ENCODE peak calls at places on chromosomes 5 and 9, in seven cellular contexts. D is GM12878, I is GM12891, N is H1, U is HepG2, X is K562, R is SK-N-SH. W is an unnamed sample.

GRCh38 chr9:134064711-134065110 is 3.1 kb downstream of the BRD3 start:
- DNase-seq in I (no peak), R (no peak), N (no peak), U (no peak), D (no peak), X (no peak), W (no peak)

GRCh38 chr9:38118862-38119435 is 49.9 kb upstream of the SHB start:
- DNase-seq in N (no peak), U (no peak), D (no peak), R (no peak), I (no peak), X (no peak), W (no peak)

GRCh38 chr9:97711223-97711626 is 14.1 kb upstream of the XPA start:
- DNase-seq in I (no peak), X (no peak), D (no peak), N (no peak), R (no peak), U (no peak), W (no peak)

GRCh38 chr5:77623341-77623740 is 15.2 kb downstream of the OTP start:
- DNase-seq in R (no peak), X (no peak), N (no peak), D (no peak), I (no peak), U (no peak), W (no peak)

GRCh38 chr5:139574641-139575312 is 13.6 kb downstream of the UBE2D2 start:
- DNase-seq in U (peak; percentile 52), I (no peak), D (no peak), X (peak; percentile 33), R (peak; percentile 43), N (no peak), W (no peak)

GRCh38 chr9:129316281-129317030 is 138.4 kb upstream of the IER5L start:
- DNase-seq in R (no peak), U (no peak), X (no peak), D (no peak), I (no peak), N (no peak), W (no peak)

GRCh38 chr9:9612755-9613154 is 1000.0 kb downstream of the PTPRD start:
- DNase-seq in D (no peak), U (no peak), I (no peak), R (no peak), X (no peak), N (no peak), W (no peak)

GRCh38 chr5:67303356-67303755 is 106.8 kb upstream of the CD180 start:
- DNase-seq in N (no peak), U (no peak), R (no peak), D (no peak), I (no peak), X (no peak), W (no peak)

GRCh38 chr9:12708562-12709298 is 15.5 kb downstream of the TYRP1 start:
- DNase-seq in X (no peak), R (no peak), U (peak; percentile 1), D (no peak), N (no peak), I (no peak), W (no peak)

GRCh38 chr5:54655761-54656160 is 138.2 kb downstream of the SNX18 start:
- DNase-seq in R (no peak), D (no peak), U (no peak), X (no peak), N (no peak), I (no peak), W (no peak)

GRCh38 chr9:123834218-123834906 is 95.6 kb downstream of the DENND1A start:
- DNase-seq in I (no peak), X (peak; percentile 22), N (no peak), U (no peak), D (no peak), R (no peak), W (no peak)

GRCh38 chr5:6403416-6403815 is 25.1 kb upstream of the MED10 start:
- DNase-seq in R (no peak), D (no peak), U (no peak), I (no peak), N (no peak), X (no peak), W (no peak)

GRCh38 chr5:168407222-168407621 is 79.0 kb upstream of the RARS1 start:
- DNase-seq in X (no peak), N (no peak), D (no peak), U (no peak), I (no peak), R (no peak), W (no peak)

GRCh38 chr9:130382636-130383349 is 62.0 kb upstream of the ASS1 start:
- DNase-seq in X (no peak), N (no peak), R (no peak), D (no peak), U (no peak), I (no peak), W (no peak)

GRCh38 chr9:37485389-37486255 is at the start of gene POLR1E:
- DNase-seq in X (peak; percentile 99), R (peak; percentile 97), D (peak; percentile 85), I (peak; percentile 95), N (peak; percentile 91), U (peak; percentile 92), W (peak; percentile 98)

GRCh38 chr5:87885727-87886126 is 382.9 kb downstream of the TMEM161B start:
- DNase-seq in D (no peak), I (no peak), R (no peak), X (no peak), U (no peak), N (no peak), W (no peak)

GRCh38 chr5:98825582-98826375 is 52.3 kb downstream of the RGMB start:
- DNase-seq in N (no peak), U (no peak), D (no peak), I (no peak), R (no peak), X (no peak), W (no peak)

GRCh38 chr9:5499889-5500398 is 10.4 kb upstream of the PDCD1LG2 start:
- DNase-seq in N (no peak), R (peak; percentile 33), D (no peak), I (no peak), U (no peak), X (peak; percentile 24), W (no peak)

GRCh38 chr5:16577677-16578076 is 39.1 kb downstream of the RETREG1 start:
- DNase-seq in D (no peak), X (no peak), I (no peak), U (no peak), N (no peak), R (no peak), W (no peak)

GRCh38 chr5:124278636-124279035 is 467.8 kb downstream of the ZNF608 start:
- DNase-seq in U (no peak), I (no peak), R (no peak), X (no peak), N (no peak), D (no peak), W (no peak)

GRCh38 chr5:45060686-45061085 is 251.9 kb downstream of the MRPS30 start:
- DNase-seq in U (no peak), R (no peak), D (no peak), X (no peak), N (no peak), I (no peak), W (no peak)

GRCh38 chr9:133967024-133967741 is 24.9 kb downstream of the VAV2 start:
- DNase-seq in N (no peak), U (no peak), R (no peak), I (no peak), X (no peak), D (no peak), W (no peak)

GRCh38 chr9:81871695-81872094 is 56.5 kb upstream of the SPATA31D4 start:
- DNase-seq in U (no peak), X (no peak), D (no peak), I (no peak), R (no peak), N (no peak), W (no peak)

GRCh38 chr5:91636351-91636750 is 253.2 kb upstream of the ARRDC3 start:
- DNase-seq in X (no peak), U (no peak), R (no peak), N (no peak), D (no peak), I (no peak), W (no peak)

GRCh38 chr9:70411141-70411929 is 3.1 kb downstream of the KLF9 start:
- DNase-seq in R (no peak), X (peak; percentile 45), I (no peak), D (no peak), N (no peak), U (peak; percentile 9), W (no peak)

GRCh38 chr5:178548751-178549150 is 41.4 kb downstream of the COL23A1 start:
- DNase-seq in X (no peak), D (no peak), I (no peak), U (no peak), N (no peak), R (no peak), W (no peak)

GRCh38 chr5:173326501-173326960 is 1.7 kb downstream of the STC2 start:
- DNase-seq in I (no peak), R (no peak), U (no peak), N (no peak), X (peak; percentile 18), D (no peak), W (no peak)
- TF ChIP-seq TAF1 in I (no peak), R (no peak), U (no peak), N (no peak), X (no peak), D (no peak), W (no peak)

DNA sequence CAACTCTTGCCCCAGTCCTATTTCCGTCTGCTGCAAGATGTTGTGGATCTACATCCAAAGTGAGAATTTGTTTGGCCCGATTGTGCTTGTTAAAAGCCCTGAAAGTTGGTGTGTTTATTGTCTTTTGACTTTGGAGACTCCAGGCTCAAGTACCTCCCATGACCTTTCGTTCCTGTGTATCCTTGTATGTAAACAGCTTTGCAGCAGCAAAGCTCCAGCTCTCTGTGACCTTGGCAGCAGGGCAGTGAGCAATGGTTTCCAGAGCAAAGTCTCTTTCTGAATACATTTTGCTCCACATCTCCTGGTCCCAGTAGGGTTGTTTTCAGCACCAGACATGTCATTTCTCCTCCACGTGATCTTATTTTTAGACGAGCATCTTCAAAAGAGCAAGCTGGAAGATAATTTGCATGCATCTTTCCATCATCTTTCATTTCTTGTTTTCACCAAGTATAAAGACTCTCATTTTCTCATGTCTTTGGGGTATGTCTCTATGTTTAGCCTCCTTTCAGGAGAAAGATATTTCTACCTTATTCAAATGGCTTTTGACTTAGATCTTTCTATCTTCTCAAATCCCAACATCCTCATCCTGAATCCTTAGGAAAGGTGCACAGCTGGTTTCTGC is 68.1 kb upstream of the ERCC6L2 start:
- DNase-seq in U (peak; percentile 34), I (no peak), D (no peak), X (no peak), N (no peak), R (no peak), W (no peak)
- TF ChIP-seq POLR2AphosphoS5 in U (no peak), I (no peak), D (no peak), X (no peak), N (no peak), R (no peak), W (no peak)

DNA sequence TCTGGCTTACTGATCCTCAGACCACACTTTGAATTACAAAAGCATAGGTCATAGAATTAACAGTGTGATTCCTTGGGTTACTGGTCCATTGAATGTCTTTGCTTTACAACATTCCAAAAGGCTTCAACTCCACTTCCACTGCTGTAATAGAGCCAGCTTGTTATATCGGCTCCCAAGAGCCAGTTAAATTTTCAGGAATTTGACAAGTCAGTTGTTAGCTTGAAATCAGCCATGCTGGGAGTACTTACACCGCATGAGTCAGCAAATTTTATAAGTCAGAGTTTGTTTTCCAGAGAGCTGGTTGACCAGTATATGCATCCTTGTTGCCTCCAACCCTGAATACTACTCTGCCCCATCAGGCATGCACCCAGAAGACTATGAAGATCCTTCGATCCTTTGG is 73.1 kb downstream of the FOXB2 start:
- DNase-seq in N (no peak), I (no peak), X (no peak), R (no peak), D (no peak), U (no peak), W (no peak)
- TF ChIP-seq TAF1 in N (no peak), I (no peak), X (no peak), R (no peak), D (no peak), U (no peak), W (no peak)

GRCh38 chr5:171705830-171706229 is 79.8 kb upstream of the SMIM23 start:
- DNase-seq in N (no peak), R (no peak), I (no peak), U (no peak), D (no peak), X (no peak), W (no peak)
- TF ChIP-seq POLR2AphosphoS5 in N (no peak), R (no peak), I (no peak), U (no peak), D (no peak), X (no peak), W (no peak)

W was measured in GM12892.